ENCODE peak calls at places on chromosomes 12 and 14, in six cellular contexts. One of them, this sample, is unnamed.

GRCh38 chr14:90805662-90806548 is 10.3 kb downstream of the TTC7B start:
- DNase-seq in SK-N-SH: no peak
- DNase-seq in IMR-90: no peak
- DNase-seq in ovary: no peak
- DNase-seq in thoracic aorta: no peak
- DNase-seq in colonic mucosa: no peak
- DNase-seq in this sample: no peak

GRCh38 chr14:67773844-67774377 is 42.5 kb downstream of the ZFYVE26 start:
- DNase-seq in IMR-90: no peak
- DNase-seq in colonic mucosa: no peak
- DNase-seq in SK-N-SH: no peak
- DNase-seq in thoracic aorta: no peak
- DNase-seq in ovary: no peak
- DNase-seq in this sample: no peak

GRCh38 chr12:42921741-42922511 is 332.4 kb upstream of the PRICKLE1 start:
- DNase-seq in SK-N-SH: peak; percentile 9
- DNase-seq in IMR-90: peak; percentile 77
- DNase-seq in colonic mucosa: no peak
- DNase-seq in thoracic aorta: no peak
- DNase-seq in ovary: no peak
- DNase-seq in this sample: no peak

GRCh38 chr14:102870994-102871831 is 51.2 kb upstream of the AMN start:
- DNase-seq in thoracic aorta: no peak
- DNase-seq in SK-N-SH: no peak
- DNase-seq in ovary: no peak
- DNase-seq in IMR-90: no peak
- DNase-seq in colonic mucosa: no peak
- DNase-seq in this sample: no peak

GRCh38 chr14:71486274-71486673 is 446.0 kb upstream of the RGS6 start:
- DNase-seq in ovary: no peak
- DNase-seq in IMR-90: no peak
- DNase-seq in SK-N-SH: no peak
- DNase-seq in thoracic aorta: no peak
- DNase-seq in colonic mucosa: no peak
- DNase-seq in this sample: no peak

GRCh38 chr12:50842637-50843493 is at the start of gene TMPRSS12:
- DNase-seq in SK-N-SH: no peak
- DNase-seq in IMR-90: no peak
- DNase-seq in colonic mucosa: peak; percentile 23
- DNase-seq in ovary: peak; percentile 35
- DNase-seq in thoracic aorta: no peak
- DNase-seq in this sample: no peak

GRCh38 chr12:131833896-131834641 is 5.9 kb downstream of the MMP17 start:
- DNase-seq in SK-N-SH: peak; percentile 87
- DNase-seq in colonic mucosa: no peak
- DNase-seq in ovary: no peak
- DNase-seq in IMR-90: peak; percentile 37
- DNase-seq in thoracic aorta: no peak
- DNase-seq in this sample: no peak

GRCh38 chr12:93378373-93379310 is 917 bp downstream of the NUDT4 start:
- DNase-seq in colonic mucosa: peak; percentile 56
- DNase-seq in thoracic aorta: no peak
- DNase-seq in SK-N-SH: peak; percentile 77
- DNase-seq in IMR-90: peak; percentile 72
- DNase-seq in ovary: peak; percentile 26
- DNase-seq in this sample: peak; percentile 46

GRCh38 chr14:50417853-50418252 is 21.2 kb upstream of the CDKL1 start:
- DNase-seq in SK-N-SH: no peak
- DNase-seq in colonic mucosa: no peak
- DNase-seq in ovary: no peak
- DNase-seq in thoracic aorta: no peak
- DNase-seq in IMR-90: peak; percentile 22
- DNase-seq in this sample: no peak

GRCh38 chr12:111163422-111163821 is 205.5 kb downstream of the PHETA1 start:
- DNase-seq in ovary: no peak
- DNase-seq in colonic mucosa: no peak
- DNase-seq in SK-N-SH: no peak
- DNase-seq in thoracic aorta: no peak
- DNase-seq in IMR-90: no peak
- DNase-seq in this sample: no peak

GRCh38 chr14:104756477-104757237 is 3.7 kb downstream of the SIVA1 start:
- DNase-seq in SK-N-SH: no peak
- DNase-seq in thoracic aorta: no peak
- DNase-seq in IMR-90: no peak
- DNase-seq in colonic mucosa: no peak
- DNase-seq in ovary: no peak
- DNase-seq in this sample: no peak

DNA sequence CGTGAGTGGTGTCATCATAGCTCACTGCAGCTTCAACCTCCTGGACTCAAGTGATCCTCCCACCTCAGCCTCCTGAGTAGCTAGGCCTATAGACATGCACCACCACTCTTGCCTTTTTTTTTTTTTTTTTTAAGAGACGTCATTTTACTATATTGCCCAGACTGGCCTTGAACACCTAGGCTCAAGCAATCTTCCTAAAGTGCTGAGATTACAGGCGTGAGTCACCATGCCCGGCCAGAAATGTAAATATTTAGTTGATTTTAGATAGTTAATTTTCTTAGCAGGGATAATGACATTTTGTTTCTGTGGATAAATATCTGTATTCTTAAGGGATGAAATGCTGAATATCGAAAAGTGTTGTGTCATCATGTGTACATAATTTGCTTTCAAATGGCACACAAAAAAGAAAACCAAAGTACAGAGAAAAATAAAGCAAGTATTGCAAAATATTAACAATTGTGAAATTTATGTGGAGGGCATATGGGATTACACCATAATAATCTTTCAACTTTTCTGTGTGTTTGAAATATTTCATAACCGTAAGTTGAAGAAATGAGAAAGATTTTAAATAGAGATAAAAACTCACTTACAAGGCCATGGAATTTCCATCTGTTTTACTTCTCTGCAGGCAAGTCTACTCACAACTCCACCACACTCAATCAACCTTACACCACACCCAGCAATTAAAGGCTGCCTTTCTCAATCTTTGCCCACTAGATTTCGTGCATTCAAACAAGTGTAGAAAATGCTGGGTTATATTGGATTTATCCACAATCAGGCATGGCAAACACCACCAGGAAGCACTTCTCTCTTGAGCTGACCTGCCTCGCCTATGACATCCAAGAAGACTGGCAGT is 93.7 kb downstream of the SPTSSA start:
- DNase-seq in colonic mucosa: peak; percentile 69
- DNase-seq in SK-N-SH: no peak
- DNase-seq in ovary: no peak
- DNase-seq in thoracic aorta: no peak
- DNase-seq in IMR-90: peak; percentile 10
- DNase-seq in this sample: peak; percentile 38
- H3K4me1 ChIP-seq in colonic mucosa: no peaks in the 10 kb centered on the region
- H3K4me1 ChIP-seq in SK-N-SH: no peaks in the 10 kb centered on the region
- H3K4me1 ChIP-seq in ovary: no peaks in the 10 kb centered on the region
- H3K4me1 ChIP-seq in thoracic aorta: no peaks in the 10 kb centered on the region
- H3K4me1 ChIP-seq in IMR-90: peaks cover 6% of the 10 kb centered on the region
- H3K4me1 ChIP-seq in this sample: peaks cover 5% of the 10 kb centered on the region

DNA sequence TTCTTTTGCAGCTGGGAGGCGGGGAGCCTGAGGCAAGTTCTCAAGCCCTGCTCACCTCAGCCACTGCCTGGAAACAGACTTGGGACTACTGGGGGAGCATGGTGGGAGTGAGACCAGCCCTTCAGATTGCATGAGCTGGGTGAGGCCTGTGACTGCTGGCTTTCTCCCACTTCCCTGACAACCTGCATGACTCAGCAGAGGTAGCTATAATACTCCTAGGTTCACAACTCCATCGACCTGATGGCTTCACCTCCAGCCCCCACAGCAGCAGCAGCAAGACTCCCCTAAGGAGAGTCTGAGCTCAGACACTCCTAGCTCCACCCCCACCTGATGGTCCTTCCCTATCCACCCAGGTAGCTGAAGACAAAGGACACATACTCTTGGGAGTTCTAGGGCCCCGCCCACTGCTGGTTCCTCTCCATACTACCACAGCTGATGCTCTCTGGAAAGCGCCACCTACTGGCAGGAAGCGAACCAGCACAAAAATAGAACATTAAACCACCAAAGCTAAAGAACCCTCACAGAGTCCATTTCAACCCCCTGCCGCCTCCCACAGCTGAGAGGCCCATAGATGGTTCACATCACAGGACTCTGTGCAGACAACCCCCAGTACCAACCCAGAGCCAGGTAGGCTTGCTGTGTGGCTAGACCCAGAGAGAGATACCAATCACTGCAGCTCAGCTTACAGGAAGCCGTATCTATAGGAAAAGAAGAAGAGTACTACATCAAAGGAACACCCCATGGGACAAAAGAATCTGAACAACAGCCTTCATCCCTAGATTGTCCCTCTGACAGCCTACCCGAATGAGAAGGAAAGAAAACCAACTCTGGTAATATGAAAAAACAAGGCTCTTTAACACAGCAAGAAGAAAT is 68.7 kb downstream of the RPAP3 start:
- DNase-seq in colonic mucosa: peak; percentile 45
- DNase-seq in ovary: no peak
- DNase-seq in SK-N-SH: no peak
- DNase-seq in thoracic aorta: no peak
- DNase-seq in IMR-90: no peak
- DNase-seq in this sample: peak; percentile 25
- TF ChIP-seq CTCF in colonic mucosa: peak; percentile 42
- TF ChIP-seq CTCF in ovary: no peak
- TF ChIP-seq CTCF in SK-N-SH: peak; percentile 53
- TF ChIP-seq CTCF in thoracic aorta: peak; percentile 30
- TF ChIP-seq CTCF in IMR-90: peak; percentile 40
- TF ChIP-seq CTCF in this sample: peak; percentile 7

GRCh38 chr14:98226411-98226810 is 1045.6 kb downstream of the BCL11B start:
- DNase-seq in SK-N-SH: no peak
- DNase-seq in IMR-90: no peak
- DNase-seq in thoracic aorta: no peak
- DNase-seq in ovary: no peak
- DNase-seq in colonic mucosa: no peak
- DNase-seq in this sample: no peak
- H3K4me1 ChIP-seq in SK-N-SH: no peaks in the 10 kb centered on the region
- H3K4me1 ChIP-seq in IMR-90: no peaks in the 10 kb centered on the region
- H3K4me1 ChIP-seq in thoracic aorta: no peaks in the 10 kb centered on the region
- H3K4me1 ChIP-seq in ovary: no peaks in the 10 kb centered on the region
- H3K4me1 ChIP-seq in colonic mucosa: no peaks in the 10 kb centered on the region
- H3K4me1 ChIP-seq in this sample: no peaks in the 10 kb centered on the region

GRCh38 chr14:63632932-63633514 is 8.6 kb downstream of the WDR89 start:
- DNase-seq in ovary: no peak
- DNase-seq in colonic mucosa: no peak
- DNase-seq in IMR-90: peak; percentile 44
- DNase-seq in thoracic aorta: no peak
- DNase-seq in SK-N-SH: peak; percentile 36
- DNase-seq in this sample: no peak

GRCh38 chr14:63633801-63634200 is 7.9 kb downstream of the WDR89 start:
- DNase-seq in SK-N-SH: no peak
- DNase-seq in IMR-90: no peak
- DNase-seq in ovary: no peak
- DNase-seq in thoracic aorta: no peak
- DNase-seq in colonic mucosa: no peak
- DNase-seq in this sample: no peak
- TF ChIP-seq CTCF in SK-N-SH: peak; percentile 11
- TF ChIP-seq CTCF in IMR-90: peak; percentile 29
- TF ChIP-seq CTCF in ovary: no peak
- TF ChIP-seq CTCF in thoracic aorta: no peak
- TF ChIP-seq CTCF in colonic mucosa: no peak
- TF ChIP-seq CTCF in this sample: no peak

This sample was measured in transverse colon.